ENCODE peak calls at places on chromosomes 3 and 15, in nine cellular contexts. I is IMR-90; L is astrocyte; B is lower lobe of right lung; X is body of pancreas; S is CD8-positive, alpha-beta memory T cell; T is H1; K is OCI-LY7; A is colonic mucosa. C is an unnamed sample. For H3K9me3, the result is how much of the 10 kb centered on the place peaks cover.

GRCh38 chr3:51063074-51063473 is 322.0 kb upstream of the MANF start:
- DNase-seq in I (no peak), L (no peak), B (no peak), X (no peak), S (no peak), T (no peak), K (no peak), A (no peak), C (no peak)

GRCh38 chr3:172222474-172223071 is 183.2 kb downstream of the FNDC3B start:
- DNase-seq in I (no peak), L (no peak), B (no peak), X (no peak), S (no peak), T (no peak), K (no peak), A (no peak), C (no peak)

GRCh38 chr3:187567741-187568140 is 102.5 kb downstream of the SST start:
- DNase-seq in I (peak), L (peak), B (no peak), X (no peak), S (no peak), T (no peak), K (no peak), A (no peak), C (no peak)

GRCh38 chr15:75138016-75138999 is 63.4 kb upstream of the C15orf39 start:
- DNase-seq in I (peak), L (no peak), B (no peak), X (no peak), S (no peak), T (no peak), K (no peak), A (no peak), C (peak)

GRCh38 chr3:70358978-70359580 is 46.6 kb upstream of the MDFIC2 start:
- DNase-seq in I (peak), L (peak), B (no peak), X (peak), S (no peak), T (no peak), K (peak), A (peak), C (peak)

GRCh38 chr3:157499342-157499963 is 3.8 kb downstream of the VEPH1 start:
- DNase-seq in I (no peak), L (peak), B (peak), X (peak), S (no peak), T (peak), K (no peak), A (peak), C (peak)

GRCh38 chr3:177111541-177111949 is 85.7 kb downstream of the TBL1XR1 start:
- DNase-seq in I (no peak), L (no peak), B (no peak), X (no peak), S (no peak), T (no peak), K (no peak), A (no peak), C (no peak)

GRCh38 chr3:138594150-138594934 is at the start of gene CEP70:
- DNase-seq in I (peak), L (peak), B (peak), X (peak), S (peak), T (peak), K (peak), A (peak), C (peak)

GRCh38 chr3:130260821-130261402 is 84.6 kb upstream of the COL6A5 start:
- DNase-seq in I (no peak), L (no peak), B (no peak), X (no peak), S (no peak), T (no peak), K (no peak), A (no peak), C (no peak)

GRCh38 chr15:40064231-40064894 is 25.4 kb upstream of the SRP14 start:
- DNase-seq in I (peak), L (peak), B (no peak), X (no peak), S (no peak), T (no peak), K (peak), A (no peak), C (no peak)

GRCh38 chr3:111594205-111594604 is 941 bp downstream of the ZBED2 start:
- DNase-seq in I (peak), L (peak), B (no peak), X (no peak), S (no peak), T (no peak), K (no peak), A (no peak), C (no peak)

GRCh38 chr3:197907196-197907595 is 42.8 kb upstream of the RPL35A start:
- DNase-seq in I (peak), L (no peak), B (no peak), X (no peak), S (no peak), T (no peak), K (no peak), A (no peak), C (no peak)

GRCh38 chr3:136262559-136262958 is 12.4 kb downstream of the PCCB start:
- DNase-seq in I (no peak), L (no peak), B (no peak), X (no peak), S (no peak), T (no peak), K (no peak), A (no peak), C (peak)

GRCh38 chr3:81299486-81299885 is 462.0 kb downstream of the GBE1 start:
- DNase-seq in I (no peak), L (no peak), B (no peak), X (no peak), S (no peak), T (no peak), K (no peak), A (no peak), C (no peak)

GRCh38 chr3:189300345-189300744 is 128.6 kb downstream of the TPRG1 start:
- DNase-seq in I (no peak), L (no peak), B (no peak), X (no peak), S (no peak), T (no peak), K (no peak), A (no peak), C (no peak)

DNA sequence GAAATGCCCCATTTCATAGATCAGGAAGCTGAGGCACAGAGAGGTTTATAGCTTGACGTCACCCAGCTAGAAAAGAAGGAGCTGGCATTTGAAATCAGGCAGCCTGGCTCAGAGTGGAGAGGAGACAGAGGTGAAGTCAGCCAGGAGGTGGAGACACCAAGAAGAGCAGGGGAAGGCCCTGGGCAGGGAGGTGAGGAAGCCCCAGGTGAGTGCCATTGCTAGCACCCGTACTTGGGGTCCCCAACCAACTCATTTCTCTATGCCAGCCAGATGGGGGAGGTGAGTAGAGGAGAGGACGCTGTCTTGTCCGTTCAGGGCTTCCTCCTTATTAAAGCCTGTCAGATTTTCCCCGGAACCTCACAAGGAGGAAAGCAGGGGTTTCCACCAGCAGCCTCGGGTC is 149.6 kb upstream of the TLE3 start:
- DNase-seq in I (no peak), L (no peak), B (no peak), X (no peak), S (no peak), T (no peak), K (no peak), A (no peak), C (no peak)
- H3K9me3 ChIP-seq in I (under half), L (under half), B (under half), X (under half), S (under half), T (under half), K (under half), A (under half), C (under half)

GRCh38 chr15:95693917-95694316 is 636.6 kb upstream of the NR2F2 start:
- DNase-seq in I (peak), L (no peak), B (no peak), X (no peak), S (no peak), T (no peak), K (no peak), A (no peak), C (no peak)

GRCh38 chr15:95698230-95698629 is 632.3 kb upstream of the NR2F2 start:
- DNase-seq in I (peak), L (no peak), B (no peak), X (no peak), S (no peak), T (no peak), K (no peak), A (no peak), C (no peak)

GRCh38 chr15:95699578-95699977 is 630.9 kb upstream of the NR2F2 start:
- DNase-seq in I (no peak), L (no peak), B (no peak), X (no peak), S (no peak), T (no peak), K (no peak), A (no peak), C (no peak)

GRCh38 chr15:95701410-95701809 is 629.1 kb upstream of the NR2F2 start:
- DNase-seq in I (no peak), L (no peak), B (no peak), X (no peak), S (no peak), T (no peak), K (no peak), A (no peak), C (no peak)

GRCh38 chr15:95698971-95699370 is 631.5 kb upstream of the NR2F2 start:
- DNase-seq in I (peak), L (no peak), B (no peak), X (no peak), S (no peak), T (no peak), K (no peak), A (no peak), C (no peak)
- H3K9me3 ChIP-seq in I (under half), L (under half), B (under half), X (under half), S (under half), T (under half), K (under half), A (under half), C (under half)

DNA sequence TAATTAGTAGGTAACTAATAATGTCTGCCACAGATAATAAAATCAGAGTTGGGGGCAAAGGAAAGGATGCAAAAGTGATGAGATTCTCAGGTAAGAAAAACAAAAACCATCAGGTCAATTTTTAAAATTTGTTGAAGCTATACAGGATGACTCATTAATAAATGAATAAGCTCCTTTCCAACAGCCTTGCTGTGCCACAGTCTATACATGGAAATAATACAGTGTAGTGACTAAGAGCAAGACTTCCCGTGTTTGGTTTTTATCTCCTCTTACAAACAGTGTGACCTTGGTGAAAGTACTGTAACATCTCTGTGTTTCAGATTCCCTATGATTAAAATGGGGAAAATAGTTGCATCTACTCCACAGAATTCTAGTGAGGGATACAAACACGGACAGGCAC is 331.6 kb downstream of the PYDC2 start:
- DNase-seq in I (no peak), L (peak), B (no peak), X (no peak), S (no peak), T (no peak), K (no peak), A (no peak), C (no peak)
- H3K9me3 ChIP-seq in I (under half), L (under half), B (under half), X (under half), S (under half), T (under half), K (under half), A (under half), C (under half)

GRCh38 chr3:143416229-143416628 is 296.7 kb downstream of the CHST2 start:
- DNase-seq in I (no peak), L (no peak), B (no peak), X (no peak), S (no peak), T (no peak), K (no peak), A (no peak), C (no peak)

GRCh38 chr3:143412084-143412483 is 292.5 kb downstream of the CHST2 start:
- DNase-seq in I (no peak), L (no peak), B (no peak), X (no peak), S (no peak), T (no peak), K (no peak), A (no peak), C (no peak)

GRCh38 chr3:143408771-143409170 is 289.2 kb downstream of the CHST2 start:
- DNase-seq in I (no peak), L (no peak), B (no peak), X (no peak), S (no peak), T (no peak), K (no peak), A (no peak), C (no peak)

GRCh38 chr3:143414571-143415253 is 295.1 kb downstream of the CHST2 start:
- DNase-seq in I (no peak), L (no peak), B (no peak), X (no peak), S (no peak), T (no peak), K (no peak), A (no peak), C (no peak)

GRCh38 chr3:143413372-143413771 is 293.8 kb downstream of the CHST2 start:
- DNase-seq in I (no peak), L (no peak), B (no peak), X (no peak), S (no peak), T (no peak), K (no peak), A (no peak), C (no peak)
- H3K9me3 ChIP-seq in I (under half), L (under half), B (under half), X (under half), S (under half), T (under half), K (under half), A (under half), C (under half)

DNA sequence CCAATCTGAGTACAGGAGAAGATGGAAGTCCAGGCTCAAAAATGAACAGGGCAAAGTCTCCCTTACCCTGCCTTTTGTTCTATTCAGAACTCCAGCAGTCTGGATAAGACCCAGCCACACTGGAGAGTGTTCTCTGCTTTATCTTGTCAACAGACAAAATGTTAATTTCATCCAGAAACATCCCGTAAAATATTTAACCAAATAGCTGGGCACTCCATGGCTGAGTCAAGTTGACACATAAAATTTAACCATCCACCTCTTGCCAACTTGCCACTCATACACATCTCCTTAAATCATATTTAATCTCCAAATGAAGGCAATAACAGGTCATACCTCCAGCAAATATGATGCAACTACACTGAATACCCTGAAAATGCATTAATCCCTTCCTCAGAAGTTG is 33.6 kb downstream of the MKRN3 start:
- DNase-seq in I (no peak), L (no peak), B (no peak), X (no peak), S (no peak), T (no peak), K (no peak), A (no peak), C (no peak)
- H3K9me3 ChIP-seq in I (under half), L (under half), B (under half), X (under half), S (under half), T (under half), K (under half), A (under half), C (under half)

DNA sequence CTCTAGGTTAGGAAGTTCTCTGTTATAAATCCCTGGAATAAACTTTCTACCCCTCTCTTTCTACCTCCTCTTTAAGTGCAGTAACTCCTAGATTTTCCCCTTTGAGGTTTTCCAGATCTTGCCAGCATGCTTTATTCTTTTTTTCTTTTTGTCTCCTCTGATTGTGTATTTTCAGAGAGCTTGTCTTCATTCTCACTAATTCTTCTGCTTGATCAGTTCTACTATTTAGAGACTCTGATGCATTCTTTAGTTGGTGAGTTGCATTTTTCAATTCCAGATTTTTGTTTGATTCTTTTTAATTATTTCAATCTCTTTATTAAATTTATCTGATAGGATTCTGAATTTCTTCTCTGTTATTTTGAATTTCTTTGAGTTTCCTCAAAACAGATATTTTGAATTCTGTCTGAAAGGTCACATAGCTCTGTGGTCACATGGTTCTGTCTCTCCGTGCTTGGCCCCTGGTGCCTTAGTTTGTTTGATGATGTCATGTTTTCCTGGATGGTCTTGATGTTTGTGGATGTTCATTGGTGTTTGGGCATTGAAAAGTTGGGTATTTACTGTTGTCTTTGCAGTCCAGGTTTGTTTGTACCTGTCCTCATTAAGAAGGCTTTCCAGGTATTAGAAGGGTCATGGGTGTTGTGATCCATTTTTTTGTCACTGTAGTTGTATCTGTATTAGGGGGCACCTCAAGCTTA is 89.2 kb downstream of the BBX start:
- DNase-seq in I (no peak), L (no peak), B (no peak), X (no peak), S (no peak), T (no peak), K (no peak), A (no peak), C (no peak)
- H3K9me3 ChIP-seq in I (under half), L (under half), B (under half), X (under half), S (under half), T (under half), K (under half), A (under half), C (under half)

GRCh38 chr3:1773679-1774078 is 325.0 kb upstream of the CNTN4 start:
- DNase-seq in I (no peak), L (no peak), B (no peak), X (no peak), S (no peak), T (no peak), K (no peak), A (no peak), C (no peak)
- H3K9me3 ChIP-seq in I (under half), L (under half), B (under half), X (under half), S (under half), T (under half), K (under half), A (under half), C (under half)

GRCh38 chr15:87720235-87720634 is 536.3 kb downstream of the NTRK3 start:
- DNase-seq in I (no peak), L (peak), B (no peak), X (no peak), S (no peak), T (no peak), K (no peak), A (no peak), C (no peak)

GRCh38 chr15:87724330-87724729 is 532.2 kb downstream of the NTRK3 start:
- DNase-seq in I (no peak), L (no peak), B (peak), X (no peak), S (no peak), T (no peak), K (no peak), A (no peak), C (no peak)

GRCh38 chr15:87728998-87729397 is 527.5 kb downstream of the NTRK3 start:
- DNase-seq in I (no peak), L (no peak), B (no peak), X (no peak), S (no peak), T (no peak), K (no peak), A (no peak), C (no peak)

DNA sequence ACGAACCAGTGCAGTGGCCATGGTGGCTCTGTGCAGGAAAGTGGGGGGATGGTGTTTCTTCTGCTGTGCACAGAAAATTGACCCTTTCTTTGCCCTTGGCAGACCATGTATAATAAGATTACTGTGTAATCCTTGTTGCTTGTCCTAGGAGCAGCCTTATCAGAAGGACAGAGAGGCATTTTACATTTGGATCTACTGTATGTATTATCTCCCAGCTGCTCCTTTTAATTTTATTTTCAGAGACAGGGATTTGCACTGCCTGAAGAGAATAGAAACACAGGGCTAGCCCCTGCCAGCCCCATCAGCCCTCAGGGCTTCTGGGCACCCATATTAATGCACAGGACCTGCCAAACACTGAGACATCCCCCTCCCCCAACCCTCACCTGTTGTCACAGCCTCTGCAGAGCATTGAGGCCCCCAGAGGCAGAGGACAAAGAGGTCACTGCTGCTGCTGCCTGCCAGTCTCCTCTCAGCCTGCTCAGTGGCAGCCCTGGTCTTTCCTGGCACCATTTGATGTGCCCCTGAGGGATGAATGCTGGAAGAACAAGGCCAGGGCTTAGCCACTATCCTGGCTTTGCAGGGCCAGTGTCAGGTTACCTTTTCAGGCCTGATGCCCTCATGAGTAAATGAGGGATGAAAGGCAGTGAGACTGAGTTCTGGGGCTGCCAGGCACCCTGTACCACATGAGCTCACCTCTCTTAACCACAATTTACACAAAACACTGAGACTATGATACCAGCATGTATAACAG is 533.4 kb downstream of the NTRK3 start:
- DNase-seq in I (peak), L (peak), B (no peak), X (no peak), S (no peak), T (no peak), K (no peak), A (no peak), C (no peak)
- H3K9me3 ChIP-seq in I (under half), L (under half), B (under half), X (under half), S (under half), T (under half), K (under half), A (under half), C (under half)